ENCODE peak calls at places on chromosomes 16 and 17, in nine cellular contexts. V, S, W, H, U, Q, Y, T and R are unnamed samples.
A peak's percentile ranks its signal among the peaks of the same experiment; 100 is the strongest.

GRCh38 chr16:89525146-89525913 is 17.1 kb downstream of the SPG7 start:
- DNase-seq in V (no peak), S (no peak), W (no peak), H (no peak), U (peak; percentile 83), Q (peak; percentile 24), Y (no peak), T (no peak), R (no peak)

GRCh38 chr17:68292689-68293040 is 1.4 kb downstream of the ARSG start:
- DNase-seq in V (no peak), S (no peak), W (no peak), H (no peak), U (no peak), Q (no peak), Y (no peak), T (no peak), R (no peak)

GRCh38 chr16:23871924-23872323 is 36.1 kb downstream of the PRKCB start:
- DNase-seq in V (no peak), S (no peak), W (no peak), H (no peak), U (no peak), Q (no peak), Y (no peak), T (no peak), R (no peak)

GRCh38 chr17:38572665-38573365 is 32.9 kb downstream of the SRCIN1 start:
- DNase-seq in V (no peak), S (no peak), W (no peak), H (no peak), U (no peak), Q (no peak), Y (no peak), T (no peak), R (peak; percentile 35)

GRCh38 chr17:70318061-70318460 is 148.7 kb downstream of the KCNJ2 start:
- DNase-seq in V (no peak), S (no peak), W (peak; percentile 16), H (no peak), U (no peak), Q (no peak), Y (peak; percentile 19), T (no peak), R (no peak)

GRCh38 chr16:1553976-1554825 is 20.7 kb downstream of the TMEM204 start:
- DNase-seq in V (no peak), S (peak; percentile 63), W (no peak), H (no peak), U (no peak), Q (no peak), Y (no peak), T (no peak), R (no peak)

GRCh38 chr17:30449480-30449879 is 27.7 kb upstream of the GOSR1 start:
- DNase-seq in V (peak; percentile 71), S (peak; percentile 36), W (peak; percentile 6), H (no peak), U (no peak), Q (no peak), Y (peak; percentile 10), T (no peak), R (no peak)

GRCh38 chr16:71303938-71304337 is 14.7 kb upstream of the CMTR2 start:
- DNase-seq in V (no peak), S (no peak), W (no peak), H (no peak), U (no peak), Q (no peak), Y (peak; percentile 4), T (no peak), R (no peak)

GRCh38 chr17:10316986-10317834 is 55.6 kb downstream of the MYH13 start:
- DNase-seq in V (peak; percentile 54), S (peak; percentile 69), W (peak; percentile 85), H (peak; percentile 8), U (peak; percentile 60), Q (peak; percentile 77), Y (peak; percentile 41), T (peak; percentile 61), R (peak; percentile 71)

DNA sequence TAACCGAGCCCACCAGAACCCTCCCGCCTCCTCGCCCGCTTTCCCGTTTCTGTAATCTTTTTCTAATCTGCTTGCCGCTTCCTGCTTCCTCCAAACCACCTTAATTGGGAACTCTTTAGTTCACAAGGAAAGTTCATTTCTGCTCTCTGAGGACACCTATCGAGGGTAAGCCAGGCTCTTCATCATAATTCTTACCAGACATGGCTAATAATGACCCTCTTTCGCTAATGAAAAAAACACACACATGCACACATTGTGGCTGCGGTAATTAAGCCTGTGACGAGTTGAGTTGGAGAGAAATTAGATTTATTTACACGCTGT is 100.7 kb downstream of the ZNF423 start:
- DNase-seq in V (peak; percentile 71), S (no peak), W (peak; percentile 49), H (no peak), U (no peak), Q (no peak), Y (peak; percentile 12), T (peak; percentile 22), R (peak; percentile 54)
- TF ChIP-seq CTCF in V (peak; percentile 78), S (peak; percentile 73), W (peak; percentile 54), H (no peak), U (peak; percentile 33), Q (peak; percentile 29), Y (peak; percentile 39), T (no peak), R (peak; percentile 23)

GRCh38 chr16:74888888-74889287 is 96.0 kb downstream of the WDR59 start:
- DNase-seq in V (no peak), S (no peak), W (no peak), H (no peak), U (no peak), Q (no peak), Y (no peak), T (no peak), R (no peak)

GRCh38 chr16:74888227-74888862 is 96.6 kb downstream of the WDR59 start:
- DNase-seq in V (no peak), S (no peak), W (no peak), H (no peak), U (no peak), Q (no peak), Y (no peak), T (no peak), R (no peak)

GRCh38 chr16:74892574-74893461 is 92.1 kb downstream of the WDR59 start:
- DNase-seq in V (no peak), S (no peak), W (no peak), H (no peak), U (no peak), Q (no peak), Y (no peak), T (no peak), R (no peak)

DNA sequence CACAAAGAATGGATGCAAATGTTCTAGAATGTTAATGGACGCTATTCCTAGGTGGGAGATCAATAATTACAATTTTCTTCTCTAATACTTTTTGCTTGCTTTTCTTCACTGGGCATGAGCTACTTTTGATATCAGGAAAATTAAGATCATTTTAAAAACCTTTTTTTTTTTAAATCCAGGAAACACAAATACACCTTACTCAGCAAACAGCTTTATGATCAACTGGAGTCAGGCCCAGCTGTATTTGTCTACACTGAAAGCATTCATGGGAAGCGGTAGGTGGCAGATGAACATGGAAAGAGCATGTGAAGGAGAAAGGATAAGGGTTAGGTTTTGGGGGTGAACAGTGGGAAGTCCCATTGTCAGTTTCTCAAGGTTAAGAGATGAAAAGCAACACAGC is 97.8 kb downstream of the WDR59 start:
- DNase-seq in V (no peak), S (no peak), W (no peak), H (no peak), U (no peak), Q (no peak), Y (no peak), T (no peak), R (no peak)
- TF ChIP-seq CTCF in V (no peak), S (no peak), W (no peak), H (no peak), U (no peak), Q (no peak), Y (no peak), T (no peak), R (no peak)

GRCh38 chr16:30187971-30188561 is 4.7 kb downstream of the CORO1A start:
- DNase-seq in V (no peak), S (no peak), W (no peak), H (no peak), U (peak; percentile 49), Q (no peak), Y (no peak), T (no peak), R (peak; percentile 2)

GRCh38 chr16:30186444-30186781 is 3.0 kb downstream of the CORO1A start:
- DNase-seq in V (no peak), S (no peak), W (no peak), H (no peak), U (no peak), Q (no peak), Y (no peak), T (no peak), R (no peak)

GRCh38 chr16:30185683-30186421 is 2.5 kb downstream of the CORO1A start:
- DNase-seq in V (no peak), S (peak; percentile 30), W (no peak), H (peak; percentile 61), U (peak; percentile 76), Q (peak; percentile 73), Y (no peak), T (no peak), R (no peak)

GRCh38 chr16:30186782-30187555 is 3.6 kb downstream of the CORO1A start:
- DNase-seq in V (peak; percentile 39), S (peak; percentile 41), W (peak; percentile 34), H (peak; percentile 77), U (peak; percentile 89), Q (peak; percentile 88), Y (no peak), T (peak; percentile 68), R (peak; percentile 82)

GRCh38 chr16:30187556-30187865 is 4.1 kb downstream of the CORO1A start:
- DNase-seq in V (no peak), S (no peak), W (no peak), H (no peak), U (no peak), Q (no peak), Y (no peak), T (no peak), R (no peak)
- TF ChIP-seq CTCF in V (no peak), S (no peak), W (no peak), H (peak; percentile 6), U (no peak), Q (no peak), Y (no peak), T (no peak), R (no peak)

GRCh38 chr16:81179219-81179618 is 59.3 kb upstream of the BCO1 start:
- DNase-seq in V (no peak), S (no peak), W (no peak), H (no peak), U (no peak), Q (no peak), Y (no peak), T (no peak), R (no peak)

GRCh38 chr16:81181013-81181720 is 57.3 kb upstream of the BCO1 start:
- DNase-seq in V (peak; percentile 97), S (peak; percentile 89), W (peak; percentile 98), H (no peak), U (peak; percentile 91), Q (peak; percentile 63), Y (peak; percentile 97), T (peak; percentile 93), R (peak; percentile 43)

GRCh38 chr16:81175325-81175891 is 63.1 kb upstream of the BCO1 start:
- DNase-seq in V (peak; percentile 70), S (no peak), W (peak; percentile 33), H (no peak), U (no peak), Q (no peak), Y (peak; percentile 84), T (no peak), R (no peak)

GRCh38 chr16:81185416-81185815 is 53.1 kb upstream of the BCO1 start:
- DNase-seq in V (no peak), S (no peak), W (no peak), H (no peak), U (no peak), Q (no peak), Y (no peak), T (no peak), R (no peak)

GRCh38 chr16:81180578-81180977 is 57.9 kb upstream of the BCO1 start:
- DNase-seq in V (peak; percentile 4), S (no peak), W (no peak), H (no peak), U (no peak), Q (no peak), Y (no peak), T (no peak), R (no peak)
- TF ChIP-seq CTCF in V (no peak), S (no peak), W (no peak), H (no peak), U (no peak), Q (no peak), Y (no peak), T (no peak), R (no peak)